ENCODE peak calls at places on chromosomes 5 and 9, in seven cellular contexts. R, L, U, B, M, W and H are unnamed samples.

GRCh38 chr5:45410304-45410995 is 285.7 kb downstream of the HCN1 start:
- DNase-seq in R (no peak), L (no peak), U (no peak), B (peak; percentile 1), M (no peak), W (no peak), H (no peak)

GRCh38 chr9:14347408-14348224 is 33.7 kb upstream of the NFIB start:
- DNase-seq in R (no peak), L (peak; percentile 66), U (peak; percentile 31), B (peak; percentile 50), M (no peak), W (no peak), H (peak; percentile 61)

GRCh38 chr9:78295177-78295575 is 1.7 kb upstream of the PSAT1 start:
- DNase-seq in R (no peak), L (no peak), U (no peak), B (no peak), M (no peak), W (no peak), H (no peak)

GRCh38 chr5:173643964-173644363 is 27.5 kb upstream of the BOD1 start:
- DNase-seq in R (peak; percentile 48), L (peak; percentile 75), U (no peak), B (no peak), M (no peak), W (no peak), H (no peak)

GRCh38 chr5:41683181-41683580 is 172.8 kb upstream of the PLCXD3 start:
- DNase-seq in R (no peak), L (no peak), U (no peak), B (no peak), M (no peak), W (no peak), H (no peak)

GRCh38 chr5:160183075-160183474 is 46.2 kb upstream of the FABP6 start:
- DNase-seq in R (no peak), L (no peak), U (no peak), B (no peak), M (no peak), W (no peak), H (no peak)

GRCh38 chr9:76394896-76395244 is 644 bp upstream of the RFK start:
- DNase-seq in R (no peak), L (peak; percentile 59), U (peak; percentile 50), B (no peak), M (no peak), W (peak; percentile 75), H (peak; percentile 60)

GRCh38 chr5:59038169-59039002 is 455.5 kb downstream of the RAB3C start:
- DNase-seq in R (no peak), L (no peak), U (no peak), B (peak; percentile 27), M (no peak), W (peak; percentile 23), H (peak; percentile 7)

GRCh38 chr9:5578018-5578697 is 50.7 kb upstream of the RIC1 start:
- DNase-seq in R (no peak), L (no peak), U (no peak), B (no peak), M (no peak), W (no peak), H (no peak)

GRCh38 chr9:20339611-20340010 is 282.7 kb downstream of the MLLT3 start:
- DNase-seq in R (no peak), L (no peak), U (no peak), B (no peak), M (no peak), W (no peak), H (no peak)

GRCh38 chr5:139382781-139383180 is 316 bp downstream of the SLC23A1 start:
- DNase-seq in R (no peak), L (no peak), U (no peak), B (no peak), M (no peak), W (no peak), H (no peak)

GRCh38 chr9:127450170-127450830 is 906 bp downstream of the RPL12 start:
- DNase-seq in R (no peak), L (no peak), U (peak; percentile 61), B (peak; percentile 16), M (no peak), W (no peak), H (peak; percentile 31)

GRCh38 chr5:57626703-57627102 is 144.1 kb upstream of the ACTBL2 start:
- DNase-seq in R (no peak), L (no peak), U (no peak), B (peak; percentile 9), M (no peak), W (no peak), H (no peak)